ENCODE peak calls at places on chromosome 7, in eight cellular contexts. One of them, this sample, is unnamed.

GRCh38 chr7:138606251-138606650 is 94.9 kb downstream of the SVOPL start:
- DNase-seq in transverse colon: no peak
- DNase-seq in SK-N-MC: no peak
- DNase-seq in stomach: no peak
- DNase-seq in suprapubic skin: no peak
- DNase-seq in prostate gland: no peak
- DNase-seq in H1: no peak
- DNase-seq in endothelial cell of umbilical vein: no peak
- DNase-seq in this sample: no peak

GRCh38 chr7:32522746-32523145 is 27.5 kb downstream of the AVL9 start:
- DNase-seq in transverse colon: no peak
- DNase-seq in SK-N-MC: no peak
- DNase-seq in stomach: no peak
- DNase-seq in suprapubic skin: no peak
- DNase-seq in prostate gland: no peak
- DNase-seq in H1: no peak
- DNase-seq in endothelial cell of umbilical vein: no peak
- DNase-seq in this sample: no peak

GRCh38 chr7:133601607-133602006 is 348.7 kb downstream of the EXOC4 start:
- DNase-seq in transverse colon: no peak
- DNase-seq in SK-N-MC: no peak
- DNase-seq in stomach: no peak
- DNase-seq in suprapubic skin: no peak
- DNase-seq in prostate gland: no peak
- DNase-seq in H1: no peak
- DNase-seq in endothelial cell of umbilical vein: no peak
- DNase-seq in this sample: no peak

GRCh38 chr7:4189151-4189570 is 492.9 kb upstream of the FOXK1 start:
- DNase-seq in transverse colon: peak; percentile 80
- DNase-seq in SK-N-MC: no peak
- DNase-seq in stomach: peak; percentile 77
- DNase-seq in suprapubic skin: peak; percentile 90
- DNase-seq in prostate gland: peak; percentile 98
- DNase-seq in H1: no peak
- DNase-seq in endothelial cell of umbilical vein: no peak
- DNase-seq in this sample: no peak

GRCh38 chr7:141511370-141512335 is 39.6 kb upstream of the AGK start:
- DNase-seq in transverse colon: peak; percentile 15
- DNase-seq in SK-N-MC: no peak
- DNase-seq in stomach: peak; percentile 34
- DNase-seq in suprapubic skin: no peak
- DNase-seq in prostate gland: peak; percentile 11
- DNase-seq in H1: peak; percentile 80
- DNase-seq in endothelial cell of umbilical vein: no peak
- DNase-seq in this sample: no peak

GRCh38 chr7:65798111-65799075 is 74.5 kb upstream of the VKORC1L1 start:
- DNase-seq in transverse colon: no peak
- DNase-seq in SK-N-MC: no peak
- DNase-seq in stomach: no peak
- DNase-seq in suprapubic skin: no peak
- DNase-seq in prostate gland: no peak
- DNase-seq in H1: no peak
- DNase-seq in endothelial cell of umbilical vein: peak; percentile 87
- DNase-seq in this sample: no peak

GRCh38 chr7:5452937-5453540 is 29.4 kb upstream of the TNRC18 start:
- DNase-seq in transverse colon: no peak
- DNase-seq in SK-N-MC: no peak
- DNase-seq in stomach: no peak
- DNase-seq in suprapubic skin: no peak
- DNase-seq in prostate gland: no peak
- DNase-seq in H1: peak; percentile 71
- DNase-seq in endothelial cell of umbilical vein: peak; percentile 44
- DNase-seq in this sample: no peak

GRCh38 chr7:40659231-40659630 is 524.4 kb downstream of the SUGCT start:
- DNase-seq in transverse colon: no peak
- DNase-seq in SK-N-MC: no peak
- DNase-seq in stomach: no peak
- DNase-seq in suprapubic skin: no peak
- DNase-seq in prostate gland: no peak
- DNase-seq in H1: no peak
- DNase-seq in endothelial cell of umbilical vein: no peak
- DNase-seq in this sample: no peak

GRCh38 chr7:138116156-138116555 is 39.9 kb downstream of the AKR1D1 start:
- DNase-seq in transverse colon: no peak
- DNase-seq in SK-N-MC: no peak
- DNase-seq in stomach: no peak
- DNase-seq in suprapubic skin: no peak
- DNase-seq in prostate gland: no peak
- DNase-seq in H1: no peak
- DNase-seq in endothelial cell of umbilical vein: no peak
- DNase-seq in this sample: no peak

GRCh38 chr7:120189623-120190022 is 83.4 kb upstream of the KCND2 start:
- DNase-seq in transverse colon: no peak
- DNase-seq in SK-N-MC: no peak
- DNase-seq in stomach: no peak
- DNase-seq in suprapubic skin: no peak
- DNase-seq in prostate gland: no peak
- DNase-seq in H1: no peak
- DNase-seq in endothelial cell of umbilical vein: no peak
- DNase-seq in this sample: no peak
- H3K36me3 ChIP-seq in transverse colon: no peaks in the 10 kb centered on the region
- H3K36me3 ChIP-seq in SK-N-MC: no peaks in the 10 kb centered on the region
- H3K36me3 ChIP-seq in stomach: no peaks in the 10 kb centered on the region
- H3K36me3 ChIP-seq in suprapubic skin: no peaks in the 10 kb centered on the region
- H3K36me3 ChIP-seq in prostate gland: no peaks in the 10 kb centered on the region
- H3K36me3 ChIP-seq in H1: no peaks in the 10 kb centered on the region
- H3K36me3 ChIP-seq in endothelial cell of umbilical vein: no peaks in the 10 kb centered on the region
- H3K36me3 ChIP-seq in this sample: no peaks in the 10 kb centered on the region

GRCh38 chr7:46259947-46260346 is 338.9 kb upstream of the IGFBP3 start:
- DNase-seq in transverse colon: no peak
- DNase-seq in SK-N-MC: no peak
- DNase-seq in stomach: no peak
- DNase-seq in suprapubic skin: no peak
- DNase-seq in prostate gland: no peak
- DNase-seq in H1: no peak
- DNase-seq in endothelial cell of umbilical vein: no peak
- DNase-seq in this sample: no peak

GRCh38 chr7:46256870-46257528 is 335.9 kb upstream of the IGFBP3 start:
- DNase-seq in transverse colon: no peak
- DNase-seq in SK-N-MC: no peak
- DNase-seq in stomach: no peak
- DNase-seq in suprapubic skin: no peak
- DNase-seq in prostate gland: no peak
- DNase-seq in H1: no peak
- DNase-seq in endothelial cell of umbilical vein: no peak
- DNase-seq in this sample: no peak

GRCh38 chr7:46253500-46253899 is 332.4 kb upstream of the IGFBP3 start:
- DNase-seq in transverse colon: no peak
- DNase-seq in SK-N-MC: no peak
- DNase-seq in stomach: no peak
- DNase-seq in suprapubic skin: no peak
- DNase-seq in prostate gland: no peak
- DNase-seq in H1: no peak
- DNase-seq in endothelial cell of umbilical vein: no peak
- DNase-seq in this sample: no peak

DNA sequence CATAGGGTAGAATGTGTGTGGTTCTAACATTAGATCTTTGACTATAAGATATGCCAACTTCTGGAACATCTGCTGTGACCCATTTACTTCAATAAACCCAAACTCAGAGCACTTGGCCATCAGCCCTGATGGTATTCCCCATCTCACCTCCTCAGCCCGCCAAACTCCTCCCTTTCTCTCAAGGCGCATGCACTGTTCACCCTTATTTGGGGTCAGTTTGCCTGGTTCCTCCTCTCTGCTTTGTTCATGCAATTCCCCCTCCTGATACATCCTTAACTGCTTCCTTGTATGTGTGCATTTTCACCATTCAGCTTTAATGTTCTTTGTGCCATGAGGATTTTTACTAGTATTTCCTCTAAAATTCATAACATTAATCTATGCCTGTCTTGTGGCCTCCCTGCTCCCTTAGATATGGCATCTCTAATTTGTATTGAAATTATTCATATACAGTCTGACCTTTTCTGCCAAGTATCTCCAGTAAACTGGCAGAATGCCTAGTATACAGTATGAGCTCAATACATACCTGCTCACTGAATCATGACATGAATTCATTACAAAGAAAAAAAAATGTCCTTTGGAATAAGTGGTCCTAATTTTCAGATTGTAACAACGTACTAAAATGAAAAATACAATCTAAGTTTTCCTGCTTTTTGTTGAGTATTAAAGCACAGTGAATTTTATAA is 336.8 kb upstream of the IGFBP3 start:
- DNase-seq in transverse colon: no peak
- DNase-seq in SK-N-MC: no peak
- DNase-seq in stomach: no peak
- DNase-seq in suprapubic skin: no peak
- DNase-seq in prostate gland: no peak
- DNase-seq in H1: no peak
- DNase-seq in endothelial cell of umbilical vein: peak; percentile 26
- DNase-seq in this sample: no peak
- TF ChIP-seq POLR2AphosphoS5 in transverse colon: no peak
- TF ChIP-seq POLR2AphosphoS5 in SK-N-MC: no peak
- TF ChIP-seq POLR2AphosphoS5 in stomach: no peak
- TF ChIP-seq POLR2AphosphoS5 in suprapubic skin: no peak
- TF ChIP-seq POLR2AphosphoS5 in prostate gland: no peak
- TF ChIP-seq POLR2AphosphoS5 in H1: no peak
- TF ChIP-seq POLR2AphosphoS5 in endothelial cell of umbilical vein: no peak
- TF ChIP-seq POLR2AphosphoS5 in this sample: no peak

GRCh38 chr7:139639563-139639962 is 116.1 kb downstream of the CLEC2L start:
- DNase-seq in transverse colon: no peak
- DNase-seq in SK-N-MC: no peak
- DNase-seq in stomach: no peak
- DNase-seq in suprapubic skin: no peak
- DNase-seq in prostate gland: no peak
- DNase-seq in H1: no peak
- DNase-seq in endothelial cell of umbilical vein: no peak
- DNase-seq in this sample: no peak

GRCh38 chr7:139642283-139642682 is 118.8 kb downstream of the CLEC2L start:
- DNase-seq in transverse colon: no peak
- DNase-seq in SK-N-MC: no peak
- DNase-seq in stomach: no peak
- DNase-seq in suprapubic skin: no peak
- DNase-seq in prostate gland: no peak
- DNase-seq in H1: no peak
- DNase-seq in endothelial cell of umbilical vein: no peak
- DNase-seq in this sample: no peak

GRCh38 chr7:139644191-139644590 is 120.7 kb downstream of the CLEC2L start:
- DNase-seq in transverse colon: no peak
- DNase-seq in SK-N-MC: no peak
- DNase-seq in stomach: no peak
- DNase-seq in suprapubic skin: no peak
- DNase-seq in prostate gland: no peak
- DNase-seq in H1: no peak
- DNase-seq in endothelial cell of umbilical vein: no peak
- DNase-seq in this sample: no peak

GRCh38 chr7:139640678-139641077 is 117.2 kb downstream of the CLEC2L start:
- DNase-seq in transverse colon: no peak
- DNase-seq in SK-N-MC: no peak
- DNase-seq in stomach: no peak
- DNase-seq in suprapubic skin: no peak
- DNase-seq in prostate gland: no peak
- DNase-seq in H1: no peak
- DNase-seq in endothelial cell of umbilical vein: no peak
- DNase-seq in this sample: no peak

GRCh38 chr7:139641337-139641992 is 118.0 kb downstream of the CLEC2L start:
- DNase-seq in transverse colon: no peak
- DNase-seq in SK-N-MC: no peak
- DNase-seq in stomach: no peak
- DNase-seq in suprapubic skin: no peak
- DNase-seq in prostate gland: no peak
- DNase-seq in H1: no peak
- DNase-seq in endothelial cell of umbilical vein: no peak
- DNase-seq in this sample: no peak
- H3K36me3 ChIP-seq in transverse colon: no peaks in the 10 kb centered on the region
- H3K36me3 ChIP-seq in SK-N-MC: no peaks in the 10 kb centered on the region
- H3K36me3 ChIP-seq in stomach: peaks cover 24% of the 10 kb centered on the region
- H3K36me3 ChIP-seq in suprapubic skin: no peaks in the 10 kb centered on the region
- H3K36me3 ChIP-seq in prostate gland: no peaks in the 10 kb centered on the region
- H3K36me3 ChIP-seq in H1: no peaks in the 10 kb centered on the region
- H3K36me3 ChIP-seq in endothelial cell of umbilical vein: peaks cover 2% of the 10 kb centered on the region
- H3K36me3 ChIP-seq in this sample: no peaks in the 10 kb centered on the region

DNA sequence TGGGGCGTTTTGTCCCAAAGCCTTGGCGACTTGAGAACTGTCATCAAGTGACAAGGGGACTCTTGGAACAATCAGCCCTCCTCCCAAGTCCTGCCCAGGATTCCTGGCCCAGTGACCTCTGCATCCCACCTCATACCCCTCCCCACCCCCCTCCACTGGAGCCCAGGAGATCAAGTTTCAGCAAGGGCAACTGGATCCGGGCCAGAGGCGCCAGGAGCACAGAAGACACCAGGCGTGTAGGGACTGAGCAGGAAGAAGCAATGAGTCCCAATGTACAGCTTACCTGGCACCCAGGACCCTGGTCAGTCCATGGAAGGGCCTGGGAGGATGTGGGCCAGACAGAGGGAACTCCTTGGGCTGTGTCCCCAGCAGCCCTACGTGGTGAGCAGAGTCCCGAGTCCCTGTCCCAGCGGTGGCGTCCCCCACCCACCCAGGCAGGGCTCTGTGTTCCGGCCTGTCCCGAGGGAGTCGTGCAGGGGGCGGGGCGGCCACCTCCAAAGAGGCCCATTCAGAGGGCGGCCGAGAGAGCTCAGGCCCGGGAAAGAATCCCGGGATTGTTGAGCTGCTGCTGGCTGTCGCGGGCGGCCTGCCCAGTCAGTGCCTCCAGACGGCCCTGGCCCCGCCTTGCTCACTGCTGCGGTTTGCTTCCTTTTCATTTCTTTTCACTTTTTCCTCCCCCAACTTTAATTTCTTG is 254.1 kb downstream of the TNS3 start:
- DNase-seq in transverse colon: peak; percentile 79
- DNase-seq in SK-N-MC: no peak
- DNase-seq in stomach: peak; percentile 85
- DNase-seq in suprapubic skin: no peak
- DNase-seq in prostate gland: peak; percentile 71
- DNase-seq in H1: peak; percentile 85
- DNase-seq in endothelial cell of umbilical vein: peak; percentile 48
- DNase-seq in this sample: no peak
- TF ChIP-seq POLR2AphosphoS5 in transverse colon: peak; percentile 41
- TF ChIP-seq POLR2AphosphoS5 in SK-N-MC: no peak
- TF ChIP-seq POLR2AphosphoS5 in stomach: no peak
- TF ChIP-seq POLR2AphosphoS5 in suprapubic skin: peak; percentile 3
- TF ChIP-seq POLR2AphosphoS5 in prostate gland: peak; percentile 32
- TF ChIP-seq POLR2AphosphoS5 in H1: peak; percentile 79
- TF ChIP-seq POLR2AphosphoS5 in endothelial cell of umbilical vein: no peak
- TF ChIP-seq POLR2AphosphoS5 in this sample: peak; percentile 70

DNA sequence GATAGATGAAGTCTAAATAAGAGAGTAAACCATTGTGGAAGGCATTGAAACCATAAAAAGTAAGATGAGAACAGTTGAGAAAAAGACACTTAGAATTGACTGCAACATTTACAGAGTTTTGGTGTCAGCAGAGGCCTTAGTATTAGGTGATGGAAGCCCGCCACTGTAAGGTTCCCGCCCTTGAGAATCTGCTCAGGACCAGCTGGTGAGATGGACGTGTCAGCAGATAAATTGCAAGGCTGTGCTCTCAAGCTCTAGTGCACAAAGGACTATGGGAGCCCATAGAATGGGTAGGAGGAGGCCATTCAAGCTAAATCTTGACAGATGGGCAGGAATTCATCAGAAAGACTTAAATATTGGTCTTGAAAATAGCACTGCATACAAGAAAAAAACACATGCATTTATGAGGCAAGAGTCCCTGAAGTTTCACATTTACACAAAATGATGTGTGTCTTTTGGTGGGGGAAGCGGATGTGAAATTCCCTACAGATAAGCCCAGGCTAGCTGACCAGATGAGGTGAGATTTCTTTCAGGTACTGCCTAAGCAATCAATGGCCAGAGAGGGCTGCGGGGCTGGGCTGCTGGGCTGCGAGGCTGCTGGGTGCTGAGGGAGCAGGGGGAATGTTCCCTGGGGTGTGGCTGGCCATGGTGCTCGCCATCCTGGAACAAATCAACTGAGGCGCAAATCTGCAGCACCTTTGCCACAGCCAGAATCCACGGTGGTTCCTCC is 42.5 kb downstream of the SYPL1 start:
- DNase-seq in transverse colon: no peak
- DNase-seq in SK-N-MC: no peak
- DNase-seq in stomach: no peak
- DNase-seq in suprapubic skin: no peak
- DNase-seq in prostate gland: no peak
- DNase-seq in H1: no peak
- DNase-seq in endothelial cell of umbilical vein: no peak
- DNase-seq in this sample: no peak
- H3K36me3 ChIP-seq in transverse colon: no peaks in the 10 kb centered on the region
- H3K36me3 ChIP-seq in SK-N-MC: no peaks in the 10 kb centered on the region
- H3K36me3 ChIP-seq in stomach: no peaks in the 10 kb centered on the region
- H3K36me3 ChIP-seq in suprapubic skin: no peaks in the 10 kb centered on the region
- H3K36me3 ChIP-seq in prostate gland: no peaks in the 10 kb centered on the region
- H3K36me3 ChIP-seq in H1: no peaks in the 10 kb centered on the region
- H3K36me3 ChIP-seq in endothelial cell of umbilical vein: no peaks in the 10 kb centered on the region
- H3K36me3 ChIP-seq in this sample: no peaks in the 10 kb centered on the region

This sample was measured in vagina.